ENCODE peak calls at places on chromosomes 13 and 19, in six cellular contexts. One of them, this sample, is unnamed.

GRCh38 chr19:1855828-1856255 is 7.5 kb downstream of the KLF16 start:
- DNase-seq in Karpas-422: peak; percentile 59
- DNase-seq in keratinocyte: no peak
- DNase-seq in fibroblast of lung: no peak
- DNase-seq in neural progenitor cell: no peak
- DNase-seq in mammary epithelial cell: no peak
- DNase-seq in this sample: no peak

GRCh38 chr19:14440049-14440448 is 6.9 kb downstream of the PKN1 start:
- DNase-seq in fibroblast of lung: no peak
- DNase-seq in Karpas-422: peak; percentile 95
- DNase-seq in mammary epithelial cell: no peak
- DNase-seq in keratinocyte: no peak
- DNase-seq in neural progenitor cell: no peak
- DNase-seq in this sample: no peak

GRCh38 chr13:19864018-19864338 is 529 bp upstream of the ZMYM5 start:
- DNase-seq in keratinocyte: no peak
- DNase-seq in Karpas-422: peak; percentile 88
- DNase-seq in fibroblast of lung: peak; percentile 83
- DNase-seq in neural progenitor cell: no peak
- DNase-seq in mammary epithelial cell: no peak
- DNase-seq in this sample: peak; percentile 71

GRCh38 chr13:25203256-25203794 is 31.2 kb upstream of the AMER2 start:
- DNase-seq in fibroblast of lung: no peak
- DNase-seq in neural progenitor cell: no peak
- DNase-seq in mammary epithelial cell: no peak
- DNase-seq in Karpas-422: no peak
- DNase-seq in keratinocyte: no peak
- DNase-seq in this sample: no peak

GRCh38 chr13:24033527-24034302 is 126.8 kb upstream of the SPATA13 start:
- DNase-seq in keratinocyte: no peak
- DNase-seq in Karpas-422: no peak
- DNase-seq in neural progenitor cell: no peak
- DNase-seq in fibroblast of lung: peak; percentile 95
- DNase-seq in mammary epithelial cell: no peak
- DNase-seq in this sample: peak; percentile 96

GRCh38 chr19:36488816-36489138 is 584 bp downstream of the ZNF566 start:
- DNase-seq in neural progenitor cell: peak; percentile 18
- DNase-seq in keratinocyte: no peak
- DNase-seq in fibroblast of lung: no peak
- DNase-seq in mammary epithelial cell: no peak
- DNase-seq in Karpas-422: peak; percentile 83
- DNase-seq in this sample: no peak

GRCh38 chr13:25588336-25589060 is 216.7 kb downstream of the ATP8A2 start:
- DNase-seq in mammary epithelial cell: no peak
- DNase-seq in keratinocyte: no peak
- DNase-seq in neural progenitor cell: no peak
- DNase-seq in fibroblast of lung: no peak
- DNase-seq in Karpas-422: no peak
- DNase-seq in this sample: no peak

GRCh38 chr19:9323557-9323918 is 441 bp upstream of the ZNF559 start:
- DNase-seq in Karpas-422: peak; percentile 82
- DNase-seq in fibroblast of lung: peak; percentile 86
- DNase-seq in mammary epithelial cell: peak; percentile 69
- DNase-seq in keratinocyte: peak; percentile 46
- DNase-seq in neural progenitor cell: no peak
- DNase-seq in this sample: peak; percentile 80

GRCh38 chr19:17037184-17037583 is 10.6 kb upstream of the CPAMD8 start:
- DNase-seq in Karpas-422: no peak
- DNase-seq in neural progenitor cell: no peak
- DNase-seq in keratinocyte: no peak
- DNase-seq in mammary epithelial cell: no peak
- DNase-seq in fibroblast of lung: no peak
- DNase-seq in this sample: no peak

GRCh38 chr19:15464394-15465385 is at the start of gene RASAL3:
- DNase-seq in neural progenitor cell: no peak
- DNase-seq in fibroblast of lung: no peak
- DNase-seq in keratinocyte: no peak
- DNase-seq in mammary epithelial cell: no peak
- DNase-seq in Karpas-422: peak; percentile 64
- DNase-seq in this sample: no peak

GRCh38 chr19:49085868-49086232 is 599 bp downstream of the SNRNP70 start:
- DNase-seq in keratinocyte: no peak
- DNase-seq in Karpas-422: no peak
- DNase-seq in fibroblast of lung: no peak
- DNase-seq in neural progenitor cell: no peak
- DNase-seq in mammary epithelial cell: no peak
- DNase-seq in this sample: no peak

GRCh38 chr19:7933828-7934725 is 8.1 kb upstream of the CTXN1 start:
- DNase-seq in mammary epithelial cell: no peak
- DNase-seq in keratinocyte: no peak
- DNase-seq in fibroblast of lung: no peak
- DNase-seq in Karpas-422: no peak
- DNase-seq in neural progenitor cell: no peak
- DNase-seq in this sample: no peak

GRCh38 chr13:44155422-44156293 is 218.0 kb upstream of the SERP2 start:
- DNase-seq in Karpas-422: no peak
- DNase-seq in mammary epithelial cell: no peak
- DNase-seq in fibroblast of lung: peak; percentile 47
- DNase-seq in keratinocyte: no peak
- DNase-seq in neural progenitor cell: peak; percentile 31
- DNase-seq in this sample: no peak

GRCh38 chr13:71524245-71525002 is 342.6 kb downstream of the DACH1 start:
- DNase-seq in fibroblast of lung: no peak
- DNase-seq in mammary epithelial cell: no peak
- DNase-seq in neural progenitor cell: no peak
- DNase-seq in Karpas-422: no peak
- DNase-seq in keratinocyte: no peak
- DNase-seq in this sample: no peak

GRCh38 chr19:3189702-3190469 is 4.2 kb downstream of the NCLN start:
- DNase-seq in mammary epithelial cell: no peak
- DNase-seq in Karpas-422: no peak
- DNase-seq in keratinocyte: no peak
- DNase-seq in fibroblast of lung: no peak
- DNase-seq in neural progenitor cell: no peak
- DNase-seq in this sample: no peak

GRCh38 chr19:48271531-48272151 is 1.8 kb downstream of the ZNF114 start:
- DNase-seq in fibroblast of lung: peak; percentile 57
- DNase-seq in Karpas-422: no peak
- DNase-seq in mammary epithelial cell: peak; percentile 47
- DNase-seq in neural progenitor cell: peak; percentile 76
- DNase-seq in keratinocyte: no peak
- DNase-seq in this sample: peak; percentile 39

GRCh38 chr13:101925731-101926130 is 473.3 kb downstream of the ITGBL1 start:
- DNase-seq in keratinocyte: no peak
- DNase-seq in neural progenitor cell: peak; percentile 25
- DNase-seq in fibroblast of lung: no peak
- DNase-seq in mammary epithelial cell: no peak
- DNase-seq in Karpas-422: no peak
- DNase-seq in this sample: no peak

GRCh38 chr13:76641056-76641455 is 245.1 kb downstream of the KCTD12 start:
- DNase-seq in fibroblast of lung: peak; percentile 45
- DNase-seq in neural progenitor cell: no peak
- DNase-seq in keratinocyte: no peak
- DNase-seq in mammary epithelial cell: no peak
- DNase-seq in Karpas-422: no peak
- DNase-seq in this sample: peak; percentile 20

GRCh38 chr13:39415003-39415402 is 188.0 kb downstream of the LHFPL6 start:
- DNase-seq in fibroblast of lung: peak; percentile 41
- DNase-seq in neural progenitor cell: no peak
- DNase-seq in keratinocyte: no peak
- DNase-seq in Karpas-422: no peak
- DNase-seq in mammary epithelial cell: no peak
- DNase-seq in this sample: no peak
- H3K9ac ChIP-seq in fibroblast of lung: no peak overlapping the region
- H3K9ac ChIP-seq in neural progenitor cell: no peak overlapping the region
- H3K9ac ChIP-seq in keratinocyte: no peak overlapping the region
- H3K9ac ChIP-seq in Karpas-422: no peak overlapping the region
- H3K9ac ChIP-seq in mammary epithelial cell: no peak overlapping the region
- H3K9ac ChIP-seq in this sample: no peak overlapping the region

GRCh38 chr13:108214511-108215383 is 589 bp downstream of the LIG4 start:
- DNase-seq in mammary epithelial cell: peak; percentile 14
- DNase-seq in Karpas-422: no peak
- DNase-seq in fibroblast of lung: no peak
- DNase-seq in keratinocyte: no peak
- DNase-seq in neural progenitor cell: peak; percentile 51
- DNase-seq in this sample: no peak
- H3K9ac ChIP-seq in mammary epithelial cell: peak overlapping the region; percentile 63
- H3K9ac ChIP-seq in Karpas-422: peak overlapping the region; percentile 49
- H3K9ac ChIP-seq in fibroblast of lung: peak overlapping the region; percentile 8
- H3K9ac ChIP-seq in keratinocyte: peak overlapping the region; percentile 55
- H3K9ac ChIP-seq in neural progenitor cell: no peak overlapping the region
- H3K9ac ChIP-seq in this sample: peak overlapping the region; percentile 75

DNA sequence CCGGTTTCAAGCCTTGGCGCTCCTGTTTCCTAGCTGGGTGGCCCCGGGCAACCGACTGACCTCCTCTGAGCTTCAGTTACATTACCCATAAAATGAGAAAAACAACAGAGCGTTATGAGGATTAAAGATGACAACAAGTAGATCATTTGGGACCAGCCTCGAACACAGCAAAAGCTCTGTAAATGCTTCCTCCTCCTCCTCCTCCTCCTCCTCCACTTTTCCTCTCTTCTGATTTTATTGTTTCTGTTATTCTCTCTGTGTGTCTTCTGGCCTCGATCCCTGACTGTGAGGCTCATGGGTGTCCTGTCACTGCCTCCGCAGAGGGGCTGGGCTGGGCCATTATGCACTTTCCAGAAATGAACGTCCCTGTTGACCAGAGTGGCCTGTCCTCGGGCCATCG is 176.2 kb downstream of the URI1 start:
- DNase-seq in mammary epithelial cell: no peak
- DNase-seq in fibroblast of lung: no peak
- DNase-seq in keratinocyte: no peak
- DNase-seq in neural progenitor cell: no peak
- DNase-seq in Karpas-422: no peak
- DNase-seq in this sample: no peak
- H3K9ac ChIP-seq in mammary epithelial cell: no peak overlapping the region
- H3K9ac ChIP-seq in fibroblast of lung: no peak overlapping the region
- H3K9ac ChIP-seq in keratinocyte: no peak overlapping the region
- H3K9ac ChIP-seq in neural progenitor cell: no peak overlapping the region
- H3K9ac ChIP-seq in Karpas-422: no peak overlapping the region
- H3K9ac ChIP-seq in this sample: no peak overlapping the region

GRCh38 chr19:42121666-42122069 is 10.6 kb downstream of the POU2F2 start:
- DNase-seq in fibroblast of lung: peak; percentile 83
- DNase-seq in neural progenitor cell: no peak
- DNase-seq in Karpas-422: peak; percentile 92
- DNase-seq in keratinocyte: peak; percentile 88
- DNase-seq in mammary epithelial cell: peak; percentile 80
- DNase-seq in this sample: peak; percentile 69
- H3K9ac ChIP-seq in fibroblast of lung: peak overlapping the region; percentile 16
- H3K9ac ChIP-seq in neural progenitor cell: no peak overlapping the region
- H3K9ac ChIP-seq in Karpas-422: peak overlapping the region; percentile 92
- H3K9ac ChIP-seq in keratinocyte: peak overlapping the region; percentile 56
- H3K9ac ChIP-seq in mammary epithelial cell: no peak overlapping the region
- H3K9ac ChIP-seq in this sample: peak overlapping the region; percentile 48

DNA sequence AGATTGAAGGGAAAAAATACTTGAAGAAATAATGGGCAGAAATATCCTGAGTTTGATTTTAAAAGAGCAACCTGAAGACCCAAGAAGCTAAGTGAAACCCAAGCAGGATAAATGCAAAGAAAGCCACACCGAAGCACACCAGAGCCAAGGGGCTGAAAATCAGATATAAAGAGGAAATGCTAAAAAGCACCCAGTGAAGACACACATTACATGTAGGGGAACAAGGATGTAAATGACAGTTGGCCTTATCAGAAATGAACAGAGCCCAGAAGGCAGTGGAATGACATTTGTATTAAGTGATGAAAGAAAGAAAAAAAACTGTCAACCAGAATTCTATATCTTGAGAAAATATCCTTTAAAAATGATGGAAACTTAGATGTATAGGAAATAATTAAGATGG is 139.1 kb downstream of the SLC7A1 start:
- DNase-seq in Karpas-422: no peak
- DNase-seq in neural progenitor cell: no peak
- DNase-seq in fibroblast of lung: no peak
- DNase-seq in mammary epithelial cell: no peak
- DNase-seq in keratinocyte: no peak
- DNase-seq in this sample: no peak
- H3K9ac ChIP-seq in Karpas-422: no peak overlapping the region
- H3K9ac ChIP-seq in neural progenitor cell: no peak overlapping the region
- H3K9ac ChIP-seq in fibroblast of lung: no peak overlapping the region
- H3K9ac ChIP-seq in mammary epithelial cell: no peak overlapping the region
- H3K9ac ChIP-seq in keratinocyte: no peak overlapping the region
- H3K9ac ChIP-seq in this sample: no peak overlapping the region